ENCODE peak calls at places on chromosome 17, in five cellular contexts. B is esophagus squamous epithelium, G is PC-9, F is neural progenitor cell, Q is A549. E is an unnamed sample.

GRCh38 chr17:51912939-51913338 is 245.6 kb downstream of the CA10 start:
- DNase-seq in F (peak), G (no peak), Q (no peak), B (no peak), E (no peak)

GRCh38 chr17:66542967-66543525 is 240.6 kb downstream of the PRKCA start:
- DNase-seq in B (no peak), G (no peak), Q (no peak), F (no peak), E (no peak)

GRCh38 chr17:3944485-3945388 is 19.5 kb downstream of the ATP2A3 start:
- DNase-seq in B (no peak), F (peak), Q (no peak), G (peak), E (peak)

GRCh38 chr17:3506054-3506453 is 30.3 kb downstream of the ASPA start:
- DNase-seq in F (no peak), G (no peak), B (no peak), Q (no peak), E (no peak)

GRCh38 chr17:67434061-67434525 is 57.0 kb downstream of the PITPNC1 start:
- DNase-seq in B (no peak), G (no peak), Q (no peak), F (no peak), E (no peak)

GRCh38 chr17:28748852-28749515 is 5.2 kb downstream of the TRAF4 start:
- DNase-seq in G (no peak), Q (no peak), B (no peak), F (no peak), E (no peak)

GRCh38 chr17:81221371-81221841 is 1.4 kb downstream of the CEP131 start:
- DNase-seq in Q (no peak), B (no peak), F (peak), G (no peak), E (no peak)

GRCh38 chr17:27518750-27519521 is 62.7 kb downstream of the KSR1 start:
- DNase-seq in B (no peak), G (peak), Q (no peak), F (no peak), E (no peak)

GRCh38 chr17:82105882-82106696 is 8.1 kb upstream of the FASN start:
- DNase-seq in B (no peak), Q (peak), G (peak), F (peak), E (peak)

GRCh38 chr17:40158438-40158837 is 18.1 kb downstream of the CASC3 start:
- DNase-seq in Q (no peak), B (no peak), G (no peak), F (no peak), E (no peak)

GRCh38 chr17:1871743-1872142 is 41.9 kb downstream of the RPA1 start:
- DNase-seq in G (no peak), B (no peak), F (no peak), Q (no peak), E (no peak)

GRCh38 chr17:83203073-83203471 is 123.7 kb downstream of the METRNL start:
- DNase-seq in G (peak), Q (no peak), F (no peak), B (no peak), E (no peak)

GRCh38 chr17:60989846-60990245 is 312.2 kb downstream of the BCAS3 start:
- DNase-seq in B (no peak), Q (no peak), F (no peak), G (no peak), E (no peak)

GRCh38 chr17:61408151-61409041 is 8.8 kb downstream of the TBX2 start:
- DNase-seq in Q (no peak), G (no peak), B (no peak), F (peak), E (peak)

GRCh38 chr17:38748329-38749221 is at the start of gene PCGF2:
- DNase-seq in B (no peak), G (peak), F (peak), Q (peak), E (peak)

GRCh38 chr17:35129154-35129972 is 7.9 kb downstream of the FNDC8 start:
- DNase-seq in G (no peak), B (no peak), F (no peak), Q (no peak), E (no peak)

GRCh38 chr17:8051831-8052230 is 13.0 kb downstream of the ALOX15B start:
- DNase-seq in G (no peak), B (no peak), Q (no peak), F (no peak), E (no peak)

GRCh38 chr17:15406081-15406480 is 61.3 kb downstream of the CDRT4 start:
- DNase-seq in G (no peak), F (no peak), B (no peak), Q (no peak), E (no peak)

GRCh38 chr17:1029196-1029911 is 32.4 kb downstream of the TIMM22 start:
- DNase-seq in B (no peak), G (no peak), Q (no peak), F (no peak), E (no peak)

GRCh38 chr17:72136692-72137550 is 16.1 kb downstream of the SOX9 start:
- DNase-seq in Q (peak), B (no peak), G (no peak), F (no peak), E (no peak)

GRCh38 chr17:33464669-33465275 is 171.7 kb upstream of the ASIC2 start:
- DNase-seq in Q (no peak), G (no peak), B (no peak), F (no peak), E (no peak)

GRCh38 chr17:81651692-81652091 is 4.7 kb downstream of the PDE6G start:
- DNase-seq in Q (peak), B (no peak), G (peak), F (no peak), E (no peak)

GRCh38 chr17:66968916-66969315 is 4.4 kb downstream of the CACNG4 start:
- DNase-seq in Q (no peak), B (no peak), F (no peak), G (no peak), E (no peak)

GRCh38 chr17:20008242-20009051 is 712 bp upstream of the SPECC1 start:
- DNase-seq in G (peak), B (no peak), Q (peak), F (peak), E (peak)

GRCh38 chr17:11692688-11693087 is 94.4 kb downstream of the DNAH9 start:
- DNase-seq in F (no peak), B (no peak), Q (no peak), G (no peak), E (no peak)

GRCh38 chr17:67105213-67105612 is 60.9 kb downstream of the CACNG1 start:
- DNase-seq in F (no peak), B (no peak), G (no peak), Q (no peak), E (no peak)

GRCh38 chr17:67260051-67260987 is 15.3 kb upstream of the HELZ start:
- DNase-seq in Q (no peak), F (no peak), B (no peak), G (no peak), E (no peak)

GRCh38 chr17:28720247-28720996 is 637 bp downstream of the RPL23A start:
- DNase-seq in G (no peak), F (no peak), Q (no peak), B (no peak), E (no peak)

GRCh38 chr17:72700226-72700625 is 392.3 kb downstream of the SLC39A11 start:
- DNase-seq in F (no peak), B (no peak), G (no peak), Q (no peak), E (no peak)

GRCh38 chr17:80146121-80147034 is 550 bp downstream of the EIF4A3 start:
- DNase-seq in G (no peak), F (peak), Q (no peak), B (no peak), E (no peak)

GRCh38 chr17:73261952-73262675 is 434 bp upstream of the CPSF4L start:
- DNase-seq in B (no peak), G (no peak), Q (no peak), F (peak), E (no peak)

GRCh38 chr17:13031718-13032350 is 14.0 kb upstream of the ELAC2 start:
- DNase-seq in F (peak), Q (peak), G (peak), B (no peak), E (no peak)

GRCh38 chr17:17414316-17414937 is 62.4 kb upstream of the MED9 start:
- DNase-seq in G (no peak), B (no peak), F (no peak), Q (no peak), E (no peak)

GRCh38 chr17:28718990-28719433 is 773 bp upstream of the RPL23A start:
- DNase-seq in G (no peak), F (no peak), B (no peak), Q (no peak), E (no peak)

GRCh38 chr17:41768682-41769288 is 17.7 kb downstream of the JUP start:
- DNase-seq in Q (no peak), B (no peak), F (no peak), G (no peak), E (no peak)
- TF ChIP-seq CTCF in Q (no peak), B (no peak), F (no peak), G (no peak), E (no peak)

GRCh38 chr17:36937961-36938565 is 788 bp downstream of the LHX1 start:
- DNase-seq in F (peak), G (peak), B (no peak), Q (no peak), E (no peak)
- TF ChIP-seq CTCF in F (no peak), G (no peak), B (no peak), Q (no peak), E (no peak)

DNA sequence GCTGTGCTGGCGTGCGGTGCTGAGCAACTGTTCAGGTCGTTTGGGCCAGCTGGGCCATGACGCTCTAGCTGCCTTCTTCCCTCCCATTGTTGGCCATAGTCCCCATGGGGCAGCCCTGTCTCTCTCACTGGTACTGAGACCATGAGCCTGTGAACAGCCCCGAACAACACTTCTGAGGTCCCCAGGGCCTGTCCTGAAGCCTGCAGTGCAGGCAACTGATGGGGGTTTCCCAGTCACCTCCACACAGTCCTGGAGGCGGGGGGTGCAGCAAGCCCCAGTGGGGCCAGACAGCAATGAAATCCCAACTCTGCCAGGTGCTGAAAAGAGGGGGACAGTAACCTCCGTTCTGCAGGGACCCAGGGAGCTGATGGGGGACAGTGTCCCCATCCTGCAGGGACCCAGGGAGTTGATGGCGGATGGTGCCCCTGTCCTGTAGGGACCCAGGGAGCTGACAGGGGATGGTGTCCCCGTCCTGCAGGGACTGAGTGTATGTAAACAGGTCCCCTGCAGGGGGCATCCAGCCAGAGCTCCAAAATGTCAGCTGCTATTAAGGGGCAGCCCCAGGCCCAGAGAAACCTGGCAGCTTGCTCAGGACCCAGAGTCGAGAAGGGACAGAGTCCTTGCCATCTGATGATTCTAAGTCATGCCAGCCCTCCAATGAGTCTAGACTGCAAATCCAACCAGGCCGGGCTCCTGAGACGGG is 30.4 kb downstream of the ENGASE start:
- DNase-seq in Q (no peak), B (no peak), F (peak), G (no peak), E (no peak)
- TF ChIP-seq CTCF in Q (no peak), B (no peak), F (peak), G (no peak), E (no peak)

DNA sequence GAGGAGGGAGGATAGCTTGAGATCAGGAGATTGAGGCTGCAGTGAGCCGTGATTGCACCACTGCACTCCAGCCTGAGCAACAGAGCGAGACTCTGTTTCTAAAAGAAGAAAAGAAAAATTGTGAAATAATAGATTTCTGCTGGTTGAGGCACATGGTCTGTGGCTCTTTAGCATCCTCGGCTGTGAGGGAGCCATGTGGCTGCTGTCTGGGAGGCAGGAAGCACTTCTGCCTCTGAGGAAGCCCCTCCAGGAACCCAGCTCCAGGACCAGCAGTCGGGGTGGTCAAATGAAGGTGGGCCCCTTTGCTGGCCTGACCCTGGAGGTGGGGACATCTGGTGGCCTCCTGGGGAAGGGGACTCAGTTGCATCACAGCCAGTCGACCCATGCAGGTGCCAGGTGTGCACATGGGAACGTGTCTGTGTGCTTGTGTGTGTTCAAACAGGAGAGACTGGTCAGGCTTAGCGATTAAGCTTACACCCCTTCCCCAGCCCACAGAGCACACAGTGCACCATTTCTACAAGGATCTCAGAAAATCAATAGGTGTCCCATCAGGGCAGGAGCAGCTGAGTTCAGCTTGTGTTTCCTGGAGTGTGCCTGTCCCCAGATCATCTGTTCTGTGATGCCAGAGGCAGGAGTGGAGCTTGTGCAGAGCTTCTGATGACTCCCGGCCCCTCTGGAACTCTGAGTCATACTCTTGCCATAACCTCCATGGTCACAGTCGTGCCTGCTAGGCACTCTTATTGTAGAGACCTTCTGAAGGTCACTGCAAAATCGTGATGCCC is 24.3 kb upstream of the MGAT5B start:
- DNase-seq in F (no peak), B (no peak), Q (no peak), G (no peak), E (peak)
- TF ChIP-seq CTCF in F (no peak), B (no peak), Q (no peak), G (no peak), E (peak)

GRCh38 chr17:69067274-69068047 is 6.7 kb upstream of the ABCA9 start:
- DNase-seq in Q (no peak), G (no peak), B (no peak), F (no peak), E (no peak)
- TF ChIP-seq CTCF in Q (no peak), G (no peak), B (no peak), F (peak), E (no peak)

E was measured in Caco-2.